ENCODE peak calls at places on chromosome 21, in nine cellular contexts. X is CD8-positive, alpha-beta memory T cell; R is ovary; Q is CD4-positive, alpha-beta memory T cell; F is astrocyte; O is lung; E is H1; A is substantia nigra; L is effector memory CD4-positive, alpha-beta T cell. J is an unnamed sample.

GRCh38 chr21:34358866-34359265 is 4.9 kb upstream of the KCNE2 start:
- DNase-seq in X (no peak), R (no peak), Q (no peak), F (no peak), O (no peak), E (no peak), A (no peak), L (no peak), J (no peak)

GRCh38 chr21:17784604-17785402 is 34.4 kb downstream of the C21orf91 start:
- DNase-seq in X (no peak), R (no peak), Q (no peak), F (peak), O (no peak), E (no peak), A (no peak), L (no peak), J (no peak)

GRCh38 chr21:15221799-15222386 is 157.1 kb upstream of the NRIP1 start:
- DNase-seq in X (no peak), R (no peak), Q (no peak), F (peak), O (peak), E (peak), A (no peak), L (no peak), J (peak)

GRCh38 chr21:43957629-43958362 is 54.3 kb upstream of the TRAPPC10 start:
- DNase-seq in X (no peak), R (no peak), Q (no peak), F (no peak), O (no peak), E (no peak), A (no peak), L (no peak), J (no peak)

GRCh38 chr21:39386194-39386593 is 37.3 kb upstream of the HMGN1 start:
- DNase-seq in X (no peak), R (peak), Q (no peak), F (no peak), O (peak), E (no peak), A (peak), L (no peak), J (no peak)

GRCh38 chr21:36700961-36701911 is 2.3 kb downstream of the SIM2 start:
- DNase-seq in X (no peak), R (no peak), Q (no peak), F (no peak), O (no peak), E (peak), A (no peak), L (no peak), J (no peak)

GRCh38 chr21:37348664-37349063 is 17.9 kb upstream of the DYRK1A start:
- DNase-seq in X (no peak), R (no peak), Q (no peak), F (no peak), O (no peak), E (no peak), A (no peak), L (no peak), J (no peak)

GRCh38 chr21:44737706-44738354 is 26.5 kb upstream of the TSPEAR start:
- DNase-seq in X (no peak), R (no peak), Q (no peak), F (peak), O (no peak), E (peak), A (no peak), L (no peak), J (no peak)

GRCh38 chr21:45858180-45858579 is 123.4 kb upstream of the COL6A1 start:
- DNase-seq in X (no peak), R (no peak), Q (no peak), F (no peak), O (no peak), E (peak), A (no peak), L (no peak), J (no peak)

GRCh38 chr21:45293726-45294401 is 6.2 kb upstream of the POFUT2 start:
- DNase-seq in X (no peak), R (peak), Q (no peak), F (no peak), O (no peak), E (peak), A (no peak), L (no peak), J (no peak)

GRCh38 chr21:15222711-15223110 is 157.9 kb upstream of the NRIP1 start:
- DNase-seq in X (no peak), R (no peak), Q (no peak), F (no peak), O (no peak), E (no peak), A (no peak), L (no peak), J (no peak)

GRCh38 chr21:46060596-46061061 is 37.3 kb upstream of the COL6A2 start:
- DNase-seq in X (peak), R (peak), Q (no peak), F (peak), O (no peak), E (no peak), A (no peak), L (no peak), J (no peak)

DNA sequence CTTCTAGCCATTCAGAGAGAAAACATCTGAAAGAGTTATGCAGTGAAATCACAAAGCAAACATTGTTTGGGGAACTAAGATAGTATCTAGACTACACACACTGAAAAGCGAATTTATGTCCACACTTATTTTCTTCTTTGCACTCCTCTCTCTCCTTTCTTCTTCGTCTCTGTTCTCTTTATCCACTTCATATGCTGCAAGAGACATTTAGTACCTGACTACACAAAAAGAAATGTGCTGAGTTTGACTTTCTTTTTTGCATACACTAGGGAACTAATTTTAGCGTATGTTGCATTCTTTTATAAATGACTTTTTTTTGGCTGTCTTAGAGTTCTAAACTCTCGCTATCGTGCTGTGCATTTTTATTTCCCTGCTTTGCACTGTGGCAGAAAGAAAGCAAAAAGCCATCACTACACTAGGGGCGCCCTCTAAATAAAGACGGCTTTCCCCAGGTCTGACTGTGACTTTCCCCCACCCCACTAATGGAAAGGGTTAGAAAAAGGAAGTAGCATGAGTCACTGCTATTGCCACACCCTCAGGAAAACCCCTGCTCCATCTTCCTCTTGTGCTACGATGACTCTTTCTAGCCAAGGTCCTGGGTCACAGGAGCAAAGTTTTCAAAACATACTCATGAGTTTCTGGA is 65.7 kb downstream of the MAP3K7CL start:
- DNase-seq in X (peak), R (no peak), Q (peak), F (peak), O (peak), E (no peak), A (no peak), L (peak), J (no peak)
- H3K27ac ChIP-seq in X (no peak), R (no peak), Q (no peak), F (peak), O (peak), E (no peak), A (no peak), L (peak), J (no peak)

GRCh38 chr21:42194863-42195262 is 24.1 kb upstream of the ABCG1 start:
- DNase-seq in X (no peak), R (no peak), Q (no peak), F (no peak), O (no peak), E (no peak), A (no peak), L (no peak), J (no peak)
- H3K27ac ChIP-seq in X (no peak), R (no peak), Q (no peak), F (no peak), O (no peak), E (no peak), A (no peak), L (no peak), J (no peak)

GRCh38 chr21:42751866-42752265 is 98.4 kb downstream of the PDE9A start:
- DNase-seq in X (no peak), R (no peak), Q (no peak), F (no peak), O (no peak), E (no peak), A (no peak), L (no peak), J (no peak)
- H3K27ac ChIP-seq in X (no peak), R (no peak), Q (no peak), F (no peak), O (no peak), E (no peak), A (no peak), L (no peak), J (no peak)

DNA sequence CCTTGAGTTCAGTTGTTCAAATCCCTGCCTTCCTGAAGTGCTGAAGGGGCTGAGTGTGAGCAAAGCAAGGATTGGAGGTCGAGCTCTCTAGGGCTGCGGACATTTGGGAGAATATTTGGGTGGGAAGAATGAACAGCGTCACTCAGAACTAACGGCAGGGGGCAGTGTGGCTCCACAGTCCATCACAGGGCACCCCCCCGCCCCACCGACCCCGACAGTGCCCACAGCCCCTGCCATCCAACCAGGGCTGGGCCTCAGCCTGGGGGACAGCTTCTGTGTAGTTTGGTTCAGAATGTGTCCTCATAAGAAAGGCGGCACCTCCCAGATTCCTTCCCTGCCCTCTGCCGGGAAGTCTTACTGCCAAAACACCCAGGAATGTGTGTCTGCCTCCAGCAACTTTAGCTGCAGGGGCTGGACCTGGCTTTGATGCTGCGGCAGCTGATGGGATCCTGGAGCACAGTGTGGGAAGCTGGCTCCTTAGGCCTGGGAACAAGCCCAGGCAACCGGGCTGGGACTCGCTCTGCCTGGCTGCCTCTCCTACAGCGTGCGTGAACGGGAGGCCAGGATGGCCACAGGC is 104.8 kb upstream of the TMPRSS2 start:
- DNase-seq in X (no peak), R (peak), Q (no peak), F (peak), O (peak), E (peak), A (peak), L (no peak), J (peak)
- H3K27ac ChIP-seq in X (no peak), R (peak), Q (no peak), F (peak), O (no peak), E (peak), A (no peak), L (no peak), J (no peak)

GRCh38 chr21:35672313-35672712 is 388.0 kb downstream of the SETD4 start:
- DNase-seq in X (no peak), R (no peak), Q (no peak), F (no peak), O (no peak), E (no peak), A (no peak), L (no peak), J (no peak)
- H3K27ac ChIP-seq in X (no peak), R (no peak), Q (no peak), F (no peak), O (no peak), E (no peak), A (no peak), L (no peak), J (no peak)

DNA sequence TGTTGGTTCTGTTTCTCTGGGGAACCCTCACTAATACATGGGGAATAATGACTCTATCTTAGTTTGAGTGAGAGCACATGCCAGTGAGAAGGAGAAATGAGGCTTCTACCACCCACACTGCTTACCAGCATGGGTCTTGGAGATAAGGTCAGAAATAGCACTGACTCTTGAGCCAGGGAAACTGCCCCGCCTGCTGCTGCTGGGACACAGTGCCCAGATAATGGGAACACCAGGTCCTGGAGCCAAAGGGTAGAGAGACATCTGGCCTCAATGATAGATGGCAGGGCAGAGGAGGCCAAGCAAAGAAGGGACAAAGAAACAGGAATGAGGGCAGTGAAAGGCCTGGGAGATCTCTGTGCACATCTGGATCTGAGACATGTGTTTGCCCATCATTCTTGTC is 97.4 kb downstream of the MIS18A start:
- DNase-seq in X (no peak), R (no peak), Q (no peak), F (no peak), O (peak), E (no peak), A (no peak), L (no peak), J (no peak)
- H3K27ac ChIP-seq in X (no peak), R (no peak), Q (no peak), F (no peak), O (no peak), E (no peak), A (no peak), L (no peak), J (no peak)